ENCODE peak calls at places on chromosome 12, in six cellular contexts. A, W, E, L, F and P are unnamed samples.

GRCh38 chr12:65511927-65512326 is 233.4 kb downstream of the MSRB3 start:
- DNase-seq in E (no peak), A (no peak), F (no peak), W (no peak), L (no peak), P (no peak)

GRCh38 chr12:67077617-67078016 is 191.5 kb upstream of the CAND1 start:
- DNase-seq in A (no peak), F (no peak), E (no peak), W (no peak), L (no peak), P (no peak)

GRCh38 chr12:124545508-124546418 is 21.6 kb downstream of the NCOR2 start:
- DNase-seq in E (no peak), W (no peak), L (no peak), F (no peak), A (no peak), P (peak; percentile 98)

GRCh38 chr12:12582193-12582881 is 19.7 kb upstream of the DUSP16 start:
- DNase-seq in L (no peak), W (no peak), E (no peak), A (no peak), F (no peak), P (no peak)

GRCh38 chr12:86663691-86664090 is 407.5 kb upstream of the MGAT4C start:
- DNase-seq in L (no peak), W (peak; percentile 20), A (no peak), E (peak; percentile 39), F (no peak), P (no peak)

GRCh38 chr12:6476496-6476895 is 6.0 kb upstream of the VAMP1 start:
- DNase-seq in L (no peak), E (peak; percentile 74), A (no peak), W (no peak), F (no peak), P (peak; percentile 93)

GRCh38 chr12:97075583-97076268 is 168.7 kb downstream of the NEDD1 start:
- DNase-seq in F (no peak), A (no peak), W (no peak), L (no peak), E (peak; percentile 2), P (no peak)

GRCh38 chr12:67726868-67727267 is 78.3 kb downstream of the DYRK2 start:
- DNase-seq in F (no peak), L (no peak), A (no peak), E (no peak), W (no peak), P (no peak)

GRCh38 chr12:106527356-106527755 is 55.4 kb upstream of the RFX4 start:
- DNase-seq in F (no peak), W (no peak), A (no peak), L (no peak), E (peak; percentile 39), P (peak; percentile 50)

GRCh38 chr12:93380480-93381121 is 2.9 kb downstream of the NUDT4 start:
- DNase-seq in W (peak; percentile 21), A (no peak), E (peak; percentile 55), L (no peak), F (no peak), P (peak; percentile 25)

GRCh38 chr12:6201199-6201608 is 1.0 kb downstream of the CD9 start:
- DNase-seq in E (no peak), W (no peak), A (peak; percentile 74), F (no peak), L (no peak), P (no peak)

GRCh38 chr12:12095016-12095415 is 24.3 kb downstream of the BCL2L14 start:
- DNase-seq in W (no peak), E (peak; percentile 16), L (no peak), A (no peak), F (no peak), P (no peak)

GRCh38 chr12:62910549-62911169 is 24.3 kb downstream of the PPM1H start:
- DNase-seq in A (no peak), F (no peak), L (no peak), W (no peak), E (no peak), P (no peak)

GRCh38 chr12:45547822-45548221 is 181.7 kb upstream of the ARID2 start:
- DNase-seq in F (no peak), E (peak; percentile 43), W (peak; percentile 49), A (no peak), L (no peak), P (no peak)

GRCh38 chr12:76664731-76665130 is 99.2 kb upstream of the ZDHHC17 start:
- DNase-seq in E (no peak), F (no peak), L (no peak), A (no peak), W (no peak), P (no peak)

GRCh38 chr12:23771230-23771949 is 178.1 kb downstream of the SOX5 start:
- DNase-seq in L (no peak), A (no peak), W (no peak), F (no peak), E (peak; percentile 32), P (no peak)

GRCh38 chr12:29582677-29583076 is 85.2 kb upstream of the OVCH1 start:
- DNase-seq in W (no peak), F (no peak), A (peak; percentile 22), L (no peak), E (no peak), P (no peak)

GRCh38 chr12:108821407-108822397 is 35.7 kb downstream of the SSH1 start:
- DNase-seq in F (no peak), E (peak; percentile 54), L (no peak), W (no peak), A (no peak), P (no peak)
- H3K4me1 ChIP-seq in F (no peaks in the 10 kb centered on the region), E (peaks cover 17% of the 10 kb centered on the region), L (no peaks in the 10 kb centered on the region), W (peaks cover 39% of the 10 kb centered on the region), A (peaks cover 3% of the 10 kb centered on the region), P (peaks cover 54% of the 10 kb centered on the region)

GRCh38 chr12:52199294-52199920 is 7.6 kb upstream of the KRT80 start:
- DNase-seq in W (no peak), A (no peak), L (no peak), E (no peak), F (no peak), P (peak; percentile 60)
- H3K4me1 ChIP-seq in W (peaks cover 21% of the 10 kb centered on the region), A (no peaks in the 10 kb centered on the region), L (no peaks in the 10 kb centered on the region), E (peaks cover 10% of the 10 kb centered on the region), F (no peaks in the 10 kb centered on the region), P (peaks cover 56% of the 10 kb centered on the region)

GRCh38 chr12:79546461-79547043 is 144.2 kb downstream of the PAWR start:
- DNase-seq in E (peak; percentile 7), A (no peak), F (no peak), W (no peak), L (no peak), P (no peak)

GRCh38 chr12:79548525-79548924 is 142.2 kb downstream of the PAWR start:
- DNase-seq in F (no peak), W (no peak), E (no peak), L (no peak), A (no peak), P (no peak)

GRCh38 chr12:79549531-79550271 is 141.1 kb downstream of the PAWR start:
- DNase-seq in A (no peak), W (no peak), E (peak; percentile 81), F (no peak), L (no peak), P (no peak)

GRCh38 chr12:79547735-79548347 is 142.9 kb downstream of the PAWR start:
- DNase-seq in A (peak; percentile 47), L (no peak), W (peak; percentile 62), E (peak; percentile 79), F (peak; percentile 7), P (peak; percentile 80)

GRCh38 chr12:79547044-79547734 is 143.6 kb downstream of the PAWR start:
- DNase-seq in F (no peak), A (peak; percentile 35), L (no peak), W (peak; percentile 9), E (peak; percentile 64), P (peak; percentile 72)
- H3K4me1 ChIP-seq in F (no peaks in the 10 kb centered on the region), A (peaks cover 11% of the 10 kb centered on the region), L (no peaks in the 10 kb centered on the region), W (no peaks in the 10 kb centered on the region), E (peaks cover 24% of the 10 kb centered on the region), P (peaks cover 55% of the 10 kb centered on the region)

GRCh38 chr12:50529345-50529744 is 24.6 kb downstream of the DIP2B start:
- DNase-seq in E (no peak), A (no peak), L (no peak), F (no peak), W (no peak), P (no peak)

GRCh38 chr12:50525422-50525821 is 20.6 kb downstream of the DIP2B start:
- DNase-seq in E (no peak), W (no peak), F (no peak), L (no peak), A (no peak), P (no peak)

GRCh38 chr12:50530532-50530931 is 25.7 kb downstream of the DIP2B start:
- DNase-seq in L (no peak), W (no peak), E (no peak), F (no peak), A (no peak), P (no peak)

GRCh38 chr12:50527086-50527726 is 22.4 kb downstream of the DIP2B start:
- DNase-seq in F (no peak), E (no peak), W (no peak), L (no peak), A (no peak), P (no peak)

DNA sequence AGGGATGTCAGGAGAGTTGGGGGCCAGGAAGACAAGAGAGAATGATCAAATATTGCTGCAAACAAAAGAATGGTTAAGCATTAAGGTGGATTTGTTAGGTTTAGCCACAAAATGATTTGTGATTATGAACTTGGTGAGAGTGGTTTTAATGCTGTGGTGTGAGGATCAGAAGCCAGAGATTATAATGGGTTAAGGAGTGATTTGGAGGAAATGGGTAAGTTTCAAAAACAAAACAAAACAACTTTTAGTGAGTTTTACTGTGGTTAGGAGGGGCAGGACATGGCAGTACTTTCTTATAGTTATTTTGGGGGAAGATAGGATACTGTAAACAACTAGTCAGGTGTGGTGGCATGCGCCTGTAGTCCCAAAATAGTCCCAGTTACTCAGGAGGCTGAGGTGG is 24.0 kb downstream of the DIP2B start:
- DNase-seq in W (no peak), F (no peak), A (no peak), L (no peak), E (no peak), P (peak; percentile 70)
- H3K4me1 ChIP-seq in W (peaks cover 51% of the 10 kb centered on the region), F (peaks cover 11% of the 10 kb centered on the region), A (peaks cover 5% of the 10 kb centered on the region), L (peaks cover 30% of the 10 kb centered on the region), E (peaks cover 16% of the 10 kb centered on the region), P (peaks cover 17% of the 10 kb centered on the region)

GRCh38 chr12:89230376-89231101 is 121.8 kb downstream of the DUSP6 start:
- DNase-seq in W (no peak), L (no peak), E (peak; percentile 14), F (no peak), A (no peak), P (no peak)
- H3K4me1 ChIP-seq in W (peaks cover 48% of the 10 kb centered on the region), L (peaks cover 15% of the 10 kb centered on the region), E (no peaks in the 10 kb centered on the region), F (peaks cover 15% of the 10 kb centered on the region), A (no peaks in the 10 kb centered on the region), P (peaks cover 20% of the 10 kb centered on the region)